ENCODE peak calls at places on chromosome 9, in four cellular contexts. K, Y, R and F are unnamed samples.

GRCh38 chr9:84851935-84852585 is 182.5 kb downstream of the NTRK2 start:
- DNase-seq in Y (peak; percentile 11), R (no peak), K (no peak), F (peak; percentile 67)

GRCh38 chr9:96025995-96026572 is 150.6 kb downstream of the ERCC6L2 start:
- DNase-seq in Y (no peak), R (no peak), K (no peak), F (no peak)

GRCh38 chr9:91177661-91178280 is 183.9 kb downstream of the AUH start:
- DNase-seq in Y (peak; percentile 65), R (no peak), K (no peak), F (no peak)

GRCh38 chr9:26760675-26761074 is 131.9 kb downstream of the CAAP1 start:
- DNase-seq in K (no peak), Y (no peak), R (no peak), F (no peak)

GRCh38 chr9:111730937-111731567 is 63.7 kb downstream of the SHOC1 start:
- DNase-seq in R (peak; percentile 20), Y (peak; percentile 33), K (no peak), F (no peak)

GRCh38 chr9:126956929-126957686 is 42.5 kb downstream of the RALGPS1 start:
- DNase-seq in Y (peak; percentile 81), R (no peak), K (no peak), F (no peak)

GRCh38 chr9:4927701-4928100 is 57.4 kb upstream of the JAK2 start:
- DNase-seq in K (no peak), Y (no peak), R (no peak), F (no peak)

GRCh38 chr9:5749306-5749705 is 83.6 kb downstream of the ERMP1 start:
- DNase-seq in K (no peak), R (no peak), Y (no peak), F (no peak)

GRCh38 chr9:129944501-129945116 is 98.4 kb downstream of the FNBP1 start:
- DNase-seq in Y (no peak), R (no peak), K (no peak), F (no peak)

GRCh38 chr9:18749711-18750110 is 275.8 kb downstream of the ADAMTSL1 start:
- DNase-seq in Y (no peak), R (no peak), K (no peak), F (no peak)

GRCh38 chr9:16870606-16871357 is at the start of gene BNC2:
- DNase-seq in Y (peak; percentile 60), R (no peak), K (no peak), F (peak; percentile 54)

GRCh38 chr9:89887286-89887685 is 282.5 kb downstream of the GADD45G start:
- DNase-seq in Y (no peak), K (no peak), R (no peak), F (no peak)

GRCh38 chr9:109022909-109023308 is 9.6 kb upstream of the CTNNAL1 start:
- DNase-seq in Y (no peak), R (peak; percentile 63), K (no peak), F (no peak)

GRCh38 chr9:111857555-111858211 is 38.9 kb upstream of the UGCG start:
- DNase-seq in R (no peak), K (no peak), Y (no peak), F (no peak)

GRCh38 chr9:129037767-129038098 is 1.3 kb downstream of the MIGA2 start:
- DNase-seq in K (no peak), R (no peak), Y (peak; percentile 22), F (no peak)

GRCh38 chr9:15289590-15289989 is 17.4 kb downstream of the TTC39B start:
- DNase-seq in Y (peak; percentile 59), K (no peak), R (no peak), F (no peak)

GRCh38 chr9:75483636-75484035 is 395.3 kb downstream of the OSTF1 start:
- DNase-seq in Y (no peak), K (no peak), R (no peak), F (no peak)

GRCh38 chr9:135468866-135469521 is 10.6 kb upstream of the PPP1R26 start:
- DNase-seq in K (no peak), R (no peak), Y (peak; percentile 46), F (no peak)

GRCh38 chr9:131776473-131776872 is 36.6 kb upstream of the RAPGEF1 start:
- DNase-seq in R (peak; percentile 32), K (no peak), Y (peak; percentile 36), F (peak; percentile 57)

GRCh38 chr9:78573669-78574068 is 276.7 kb downstream of the PSAT1 start:
- DNase-seq in Y (no peak), R (no peak), K (no peak), F (no peak)

GRCh38 chr9:21450733-21451394 is 10.6 kb downstream of the IFNA1 start:
- DNase-seq in K (no peak), Y (peak; percentile 55), R (peak; percentile 10), F (no peak)

GRCh38 chr9:111036068-111036789 is 2.0 kb downstream of the LPAR1 start:
- DNase-seq in R (no peak), K (no peak), Y (peak; percentile 68), F (peak; percentile 61)

GRCh38 chr9:125761685-125762084 is 14.5 kb downstream of the PBX3 start:
- DNase-seq in Y (no peak), R (no peak), K (no peak), F (no peak)

GRCh38 chr9:136784997-136785361 is 6.2 kb upstream of the TMEM141 start:
- DNase-seq in K (no peak), Y (no peak), R (no peak), F (no peak)
- TF ChIP-seq BHLHE40 in K (no peak), Y (no peak), R (no peak), F (no peak)

GRCh38 chr9:100186356-100186755 is 87.3 kb downstream of the INVS start:
- DNase-seq in Y (no peak), R (no peak), K (no peak), F (no peak)
- TF ChIP-seq BHLHE40 in Y (no peak), R (no peak), K (no peak), F (no peak)

DNA sequence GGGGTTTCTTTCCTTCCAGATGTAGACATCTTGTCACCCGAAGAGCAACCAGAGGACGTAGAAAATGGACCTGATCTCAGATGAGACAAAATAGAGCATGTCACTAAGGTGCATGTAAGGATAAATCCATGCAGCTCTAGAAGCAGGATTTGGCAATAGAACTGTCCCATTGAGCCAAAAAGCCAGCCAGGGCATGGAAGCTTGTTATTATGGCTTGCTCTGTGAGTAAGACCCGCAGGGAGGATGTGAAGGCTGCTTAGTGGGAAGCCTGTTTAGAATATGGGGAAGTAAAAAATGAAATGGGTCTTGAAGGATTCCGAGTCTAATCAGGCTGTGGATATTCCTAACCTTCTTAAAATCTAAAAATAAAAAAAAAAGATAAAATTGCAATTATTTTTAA is 165.6 kb upstream of the MPDZ start:
- DNase-seq in Y (no peak), K (no peak), R (no peak), F (no peak)
- TF ChIP-seq BHLHE40 in Y (no peak), K (no peak), R (no peak), F (no peak)

DNA sequence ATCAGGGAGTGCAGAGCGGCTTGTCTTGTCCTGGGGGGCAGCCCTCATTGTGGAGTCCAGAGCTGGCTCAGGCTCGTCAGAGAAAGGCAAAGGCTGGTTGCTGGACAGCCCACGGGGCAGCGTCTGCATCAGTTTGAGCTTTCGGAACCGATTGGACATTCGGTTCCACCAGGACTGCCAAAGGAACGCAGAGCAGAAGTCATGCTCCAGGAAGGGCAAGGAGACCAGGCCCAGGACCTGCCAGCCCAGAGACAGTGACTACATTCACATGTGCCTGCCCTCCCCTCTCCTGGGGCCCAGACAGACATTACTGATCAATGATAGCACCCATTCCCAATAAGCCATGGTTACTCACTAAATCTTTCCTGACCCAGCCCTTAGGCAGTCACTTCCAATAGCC is 18.1 kb downstream of the ANKS6 start:
- DNase-seq in K (no peak), R (no peak), Y (no peak), F (no peak)
- TF ChIP-seq BHLHE40 in K (no peak), R (no peak), Y (no peak), F (no peak)

DNA sequence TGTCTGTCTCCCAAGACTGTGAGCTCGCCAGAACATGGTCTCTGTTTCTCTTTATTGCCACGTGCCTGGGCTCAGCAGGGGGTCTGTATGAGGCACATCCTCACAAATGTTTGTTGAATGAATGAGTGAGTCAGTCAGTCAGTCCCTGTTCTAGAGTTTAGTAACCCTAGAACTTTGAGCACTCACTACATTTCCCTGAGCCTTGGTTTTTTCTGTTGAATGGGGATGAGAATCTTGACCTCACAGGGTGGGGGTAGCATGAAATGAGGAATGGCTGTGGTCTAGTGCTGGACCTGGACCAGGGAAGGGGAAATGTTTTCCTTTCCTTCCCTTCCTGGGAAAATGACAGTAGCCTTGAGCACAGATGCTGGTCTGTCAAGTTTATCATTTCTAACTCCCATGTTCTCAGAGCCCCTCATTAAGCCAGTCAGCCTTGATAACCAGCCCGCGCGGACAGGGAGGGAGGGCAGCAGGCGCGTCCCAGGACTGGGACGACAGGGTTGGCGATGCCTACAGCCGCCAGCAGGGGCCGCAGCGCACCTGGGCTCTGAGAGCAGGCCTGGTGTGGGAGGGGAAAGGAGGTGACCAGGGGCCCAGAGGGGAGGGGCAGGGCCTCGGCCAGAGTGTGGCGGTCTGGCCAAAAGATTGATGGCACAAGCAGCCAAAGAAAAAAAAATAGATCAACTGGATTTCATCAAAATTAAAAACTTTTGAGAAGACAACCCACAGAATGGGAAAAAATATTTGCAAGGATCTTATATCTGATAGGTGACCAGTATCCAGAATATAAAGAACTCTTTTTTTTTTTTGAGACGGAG is 24.1 kb upstream of the WNK2 start:
- DNase-seq in Y (peak; percentile 77), R (peak; percentile 76), K (no peak), F (peak; percentile 91)
- TF ChIP-seq BHLHE40 in Y (peak; percentile 91), R (no peak), K (no peak), F (no peak)

DNA sequence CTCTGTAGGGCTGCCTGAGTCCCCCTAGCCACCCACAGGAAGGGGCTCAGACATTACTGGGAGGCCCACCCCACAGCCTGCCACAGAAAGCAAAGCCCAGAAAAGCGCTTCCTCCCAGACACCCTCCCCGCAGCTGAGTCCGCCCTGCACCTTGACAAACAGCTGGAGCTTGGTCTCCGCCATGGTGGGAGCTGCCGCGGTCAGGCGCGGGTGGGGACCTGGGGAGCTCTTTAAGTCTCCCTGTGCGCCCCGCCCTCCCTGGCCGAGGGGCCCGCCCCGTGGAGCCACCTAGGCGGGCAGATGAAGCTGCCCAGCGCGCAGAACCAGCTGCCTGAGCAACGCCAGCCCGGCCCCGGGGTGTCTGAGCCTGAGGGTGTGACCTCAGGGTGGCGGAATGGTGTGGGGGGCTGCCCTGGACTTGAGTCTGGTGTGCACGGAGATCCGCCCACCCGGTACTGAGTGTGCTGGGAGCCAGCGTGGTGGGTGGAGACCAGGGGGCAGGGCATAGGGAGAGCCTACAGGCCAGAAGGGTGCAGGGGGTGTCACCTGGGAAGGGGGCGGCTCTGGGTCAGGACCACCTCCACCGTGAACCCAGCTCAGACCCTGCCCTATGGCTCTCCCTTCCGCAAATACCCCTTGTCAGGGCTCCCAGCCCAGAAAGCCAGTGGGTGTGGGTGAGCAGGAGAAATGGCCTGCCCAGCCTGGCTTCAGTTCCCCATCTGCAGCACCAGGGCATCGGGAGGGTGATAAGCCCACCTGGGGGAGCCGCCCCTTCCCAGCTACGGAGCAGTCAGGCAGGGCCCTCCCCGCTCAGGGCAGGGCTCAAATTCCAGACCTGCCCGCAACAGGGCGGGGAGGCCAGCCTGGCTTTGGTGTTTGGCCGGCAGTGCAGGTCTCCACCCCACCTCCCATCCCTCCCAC is at the start of gene CLIC3:
- DNase-seq in R (peak; percentile 46), K (no peak), Y (no peak), F (no peak)
- TF ChIP-seq BHLHE40 in R (no peak), K (no peak), Y (no peak), F (no peak)